ENCODE peak calls at places on chromosomes 4 and X, in eight cellular contexts. K is esophagus muscularis mucosa, C is NB4, S is uterus, V is Peyer's patch, M is SK-N-MC, W is AG10803, A is cardiac muscle cell. Q is an unnamed sample.

GRCh38 chr4:165994706-165995105 is 121.7 kb downstream of the TLL1 start:
- DNase-seq in K (no peak), C (no peak), S (no peak), V (no peak), M (no peak), W (no peak), A (no peak), Q (no peak)

GRCh38 chrX:68832516-68833447 is 4.0 kb downstream of the EFNB1 start:
- DNase-seq in K (no peak), C (no peak), S (no peak), V (peak), M (no peak), W (no peak), A (no peak), Q (no peak)

GRCh38 chr4:86957214-86957613 is 22.4 kb downstream of the AFF1 start:
- DNase-seq in K (no peak), C (peak), S (no peak), V (no peak), M (no peak), W (peak), A (no peak), Q (no peak)

GRCh38 chr4:70613182-70613892 is 15.2 kb upstream of the ENAM start:
- DNase-seq in K (no peak), C (no peak), S (no peak), V (no peak), M (no peak), W (no peak), A (no peak), Q (no peak)

GRCh38 chrX:40172980-40173661 is 75.4 kb upstream of the BCOR start:
- DNase-seq in K (no peak), C (no peak), S (no peak), V (no peak), M (no peak), W (no peak), A (no peak), Q (no peak)

GRCh38 chrX:12770440-12770839 is 20.8 kb upstream of the PRPS2 start:
- DNase-seq in K (no peak), C (peak), S (no peak), V (no peak), M (no peak), W (peak), A (peak), Q (no peak)

GRCh38 chr4:93147524-93148212 is 680.9 kb upstream of the ATOH1 start:
- DNase-seq in K (no peak), C (no peak), S (no peak), V (no peak), M (peak), W (no peak), A (no peak), Q (no peak)

GRCh38 chr4:58776627-58777026 is 1666.4 kb upstream of the IGFBP7 start:
- DNase-seq in K (no peak), C (no peak), S (no peak), V (no peak), M (no peak), W (no peak), A (no peak), Q (no peak)

GRCh38 chrX:110132450-110133114 is 129.7 kb downstream of the TMEM164 start:
- DNase-seq in K (no peak), C (no peak), S (no peak), V (no peak), M (no peak), W (no peak), A (no peak), Q (no peak)

GRCh38 chrX:106748377-106748776 is 21.9 kb downstream of the RNF128 start:
- DNase-seq in K (no peak), C (no peak), S (no peak), V (no peak), M (no peak), W (no peak), A (no peak), Q (no peak)

GRCh38 chr4:11507920-11508319 is 79.2 kb upstream of the HS3ST1 start:
- DNase-seq in K (no peak), C (no peak), S (no peak), V (peak), M (no peak), W (no peak), A (no peak), Q (no peak)

GRCh38 chr4:3762753-3763511 is 3.3 kb upstream of the ADRA2C start:
- DNase-seq in K (no peak), C (peak), S (no peak), V (no peak), M (no peak), W (no peak), A (no peak), Q (no peak)

GRCh38 chrX:112851806-112852205 is 11.2 kb upstream of the AMOT start:
- DNase-seq in K (no peak), C (no peak), S (peak), V (no peak), M (no peak), W (peak), A (peak), Q (peak)

GRCh38 chr4:1048781-1049590 is 37.6 kb downstream of the FGFRL1 start:
- DNase-seq in K (no peak), C (peak), S (peak), V (peak), M (no peak), W (no peak), A (no peak), Q (no peak)

GRCh38 chr4:103786014-103786413 is 66.2 kb upstream of the TACR3 start:
- DNase-seq in K (no peak), C (peak), S (no peak), V (no peak), M (no peak), W (peak), A (peak), Q (peak)

GRCh38 chrX:98194036-98194435 is 1310.3 kb downstream of the RPA4 start:
- DNase-seq in K (no peak), C (peak), S (no peak), V (no peak), M (no peak), W (no peak), A (no peak), Q (no peak)

GRCh38 chrX:31397119-31397518 is 325.3 kb upstream of the FTHL17 start:
- DNase-seq in K (no peak), C (no peak), S (no peak), V (no peak), M (no peak), W (peak), A (no peak), Q (no peak)

GRCh38 chr4:82688091-82688815 is 110.3 kb downstream of the SCD5 start:
- DNase-seq in K (peak), C (no peak), S (no peak), V (no peak), M (no peak), W (no peak), A (no peak), Q (no peak)

GRCh38 chr4:124873361-124874171 is 161.0 kb upstream of the ANKRD50 start:
- DNase-seq in K (no peak), C (no peak), S (no peak), V (no peak), M (no peak), W (no peak), A (no peak), Q (no peak)
- H3K4me3 ChIP-seq in K (no peak), C (no peak), S (no peak), V (no peak), M (no peak), W (no peak), A (no peak), Q (no peak)

DNA sequence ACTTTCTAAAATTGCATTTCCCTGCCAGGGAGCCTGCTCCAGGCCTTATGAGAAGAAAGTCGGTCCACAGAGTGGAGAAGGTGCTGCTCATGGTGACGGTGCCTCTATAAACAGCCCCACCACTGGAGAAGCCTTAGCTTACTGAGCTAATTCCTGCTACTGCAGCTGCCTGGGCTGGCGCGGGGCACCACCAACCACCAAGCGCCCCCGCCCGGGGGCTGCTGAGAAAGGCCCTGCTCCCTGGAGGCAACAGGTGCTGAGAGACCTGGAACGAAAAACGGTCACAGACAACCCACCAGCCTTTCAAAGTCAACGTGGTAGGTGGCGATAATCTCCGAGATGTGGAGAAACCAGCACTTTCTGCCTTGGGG is 2.9 kb downstream of the HCFC1 start:
- DNase-seq in K (no peak), C (peak), S (no peak), V (peak), M (no peak), W (no peak), A (peak), Q (no peak)
- H3K4me3 ChIP-seq in K (peak), C (peak), S (peak), V (peak), M (peak), W (peak), A (peak), Q (peak)

GRCh38 chrX:15221321-15221720 is 48.6 kb downstream of the ASB9 start:
- DNase-seq in K (no peak), C (no peak), S (no peak), V (no peak), M (no peak), W (peak), A (no peak), Q (no peak)
- H3K4me3 ChIP-seq in K (no peak), C (no peak), S (no peak), V (no peak), M (no peak), W (no peak), A (no peak), Q (no peak)

GRCh38 chr4:88736264-88736663 is 38.6 kb upstream of the NAP1L5 start:
- DNase-seq in K (no peak), C (no peak), S (no peak), V (no peak), M (no peak), W (no peak), A (no peak), Q (no peak)
- H3K4me3 ChIP-seq in K (no peak), C (no peak), S (no peak), V (no peak), M (no peak), W (no peak), A (no peak), Q (no peak)

GRCh38 chrX:129953334-129953648 is 29.1 kb upstream of the BCORL1 start:
- DNase-seq in K (no peak), C (no peak), S (no peak), V (no peak), M (no peak), W (no peak), A (no peak), Q (no peak)
- H3K4me3 ChIP-seq in K (peak), C (no peak), S (peak), V (peak), M (no peak), W (no peak), A (peak), Q (peak)

Q was measured in GM12864.